ENCODE peak calls at places on chromosomes 6 and 20, in seven cellular contexts. One of them, this sample, is unnamed.

GRCh38 chr20:7428946-7429345 is 511.3 kb downstream of the HAO1 start:
- DNase-seq in NCI-H526: no peak
- DNase-seq in Right ventricle myocardium superior: no peak
- DNase-seq in CD4-positive, CD25-positive, alpha-beta regulatory T cell: no peak
- DNase-seq in activated CD4-positive, CD25-positive, alpha-beta regulatory T cell: no peak
- DNase-seq in HEK293T: no peak
- DNase-seq in Caco-2: no peak
- DNase-seq in this sample: no peak

GRCh38 chr6:114367315-114367961 is 24.6 kb upstream of the HS3ST5 start:
- DNase-seq in HEK293T: no peak
- DNase-seq in Right ventricle myocardium superior: no peak
- DNase-seq in Caco-2: no peak
- DNase-seq in activated CD4-positive, CD25-positive, alpha-beta regulatory T cell: no peak
- DNase-seq in NCI-H526: no peak
- DNase-seq in CD4-positive, CD25-positive, alpha-beta regulatory T cell: no peak
- DNase-seq in this sample: no peak

GRCh38 chr6:6366778-6367177 is 46.3 kb upstream of the F13A1 start:
- DNase-seq in HEK293T: no peak
- DNase-seq in CD4-positive, CD25-positive, alpha-beta regulatory T cell: no peak
- DNase-seq in Right ventricle myocardium superior: no peak
- DNase-seq in activated CD4-positive, CD25-positive, alpha-beta regulatory T cell: no peak
- DNase-seq in NCI-H526: no peak
- DNase-seq in Caco-2: no peak
- DNase-seq in this sample: no peak

GRCh38 chr6:135600086-135600702 is 102.7 kb upstream of the AHI1 start:
- DNase-seq in NCI-H526: no peak
- DNase-seq in CD4-positive, CD25-positive, alpha-beta regulatory T cell: no peak
- DNase-seq in activated CD4-positive, CD25-positive, alpha-beta regulatory T cell: no peak
- DNase-seq in Right ventricle myocardium superior: no peak
- DNase-seq in Caco-2: no peak
- DNase-seq in HEK293T: no peak
- DNase-seq in this sample: no peak

GRCh38 chr6:72272958-72273357 is 348.9 kb upstream of the KCNQ5 start:
- DNase-seq in Caco-2: no peak
- DNase-seq in NCI-H526: no peak
- DNase-seq in HEK293T: no peak
- DNase-seq in CD4-positive, CD25-positive, alpha-beta regulatory T cell: no peak
- DNase-seq in activated CD4-positive, CD25-positive, alpha-beta regulatory T cell: no peak
- DNase-seq in Right ventricle myocardium superior: no peak
- DNase-seq in this sample: no peak

GRCh38 chr6:30037182-30037788 is 23.8 kb upstream of the POLR1H start:
- DNase-seq in CD4-positive, CD25-positive, alpha-beta regulatory T cell: no peak
- DNase-seq in HEK293T: peak
- DNase-seq in activated CD4-positive, CD25-positive, alpha-beta regulatory T cell: no peak
- DNase-seq in Right ventricle myocardium superior: no peak
- DNase-seq in NCI-H526: no peak
- DNase-seq in Caco-2: peak
- DNase-seq in this sample: no peak

GRCh38 chr6:33197431-33198048 is 2.9 kb downstream of the RXRB start:
- DNase-seq in Caco-2: peak
- DNase-seq in NCI-H526: peak
- DNase-seq in Right ventricle myocardium superior: no peak
- DNase-seq in HEK293T: peak
- DNase-seq in activated CD4-positive, CD25-positive, alpha-beta regulatory T cell: no peak
- DNase-seq in CD4-positive, CD25-positive, alpha-beta regulatory T cell: peak
- DNase-seq in this sample: peak

GRCh38 chr6:53011993-53012392 is 16.9 kb upstream of the GSTA4 start:
- DNase-seq in Caco-2: peak
- DNase-seq in NCI-H526: no peak
- DNase-seq in activated CD4-positive, CD25-positive, alpha-beta regulatory T cell: no peak
- DNase-seq in HEK293T: no peak
- DNase-seq in CD4-positive, CD25-positive, alpha-beta regulatory T cell: no peak
- DNase-seq in Right ventricle myocardium superior: no peak
- DNase-seq in this sample: no peak

GRCh38 chr6:48744948-48745347 is 634.0 kb upstream of the PTCHD4 start:
- DNase-seq in activated CD4-positive, CD25-positive, alpha-beta regulatory T cell: no peak
- DNase-seq in Caco-2: no peak
- DNase-seq in CD4-positive, CD25-positive, alpha-beta regulatory T cell: no peak
- DNase-seq in NCI-H526: no peak
- DNase-seq in Right ventricle myocardium superior: no peak
- DNase-seq in HEK293T: no peak
- DNase-seq in this sample: no peak

GRCh38 chr20:38143646-38144554 is 21.2 kb downstream of the TGM2 start:
- DNase-seq in HEK293T: no peak
- DNase-seq in activated CD4-positive, CD25-positive, alpha-beta regulatory T cell: no peak
- DNase-seq in Right ventricle myocardium superior: no peak
- DNase-seq in Caco-2: peak
- DNase-seq in CD4-positive, CD25-positive, alpha-beta regulatory T cell: no peak
- DNase-seq in NCI-H526: no peak
- DNase-seq in this sample: peak

GRCh38 chr6:168440520-168441433 is at the start of gene SMOC2:
- DNase-seq in Right ventricle myocardium superior: peak
- DNase-seq in HEK293T: no peak
- DNase-seq in Caco-2: peak
- DNase-seq in activated CD4-positive, CD25-positive, alpha-beta regulatory T cell: no peak
- DNase-seq in CD4-positive, CD25-positive, alpha-beta regulatory T cell: no peak
- DNase-seq in NCI-H526: no peak
- DNase-seq in this sample: no peak

GRCh38 chr6:4489538-4489937 is 286.7 kb upstream of the CDYL start:
- DNase-seq in NCI-H526: no peak
- DNase-seq in activated CD4-positive, CD25-positive, alpha-beta regulatory T cell: no peak
- DNase-seq in Right ventricle myocardium superior: no peak
- DNase-seq in CD4-positive, CD25-positive, alpha-beta regulatory T cell: no peak
- DNase-seq in Caco-2: no peak
- DNase-seq in HEK293T: no peak
- DNase-seq in this sample: no peak

GRCh38 chr6:4889701-4890100 is 113.5 kb downstream of the CDYL start:
- DNase-seq in NCI-H526: no peak
- DNase-seq in CD4-positive, CD25-positive, alpha-beta regulatory T cell: no peak
- DNase-seq in Caco-2: no peak
- DNase-seq in activated CD4-positive, CD25-positive, alpha-beta regulatory T cell: no peak
- DNase-seq in HEK293T: no peak
- DNase-seq in Right ventricle myocardium superior: no peak
- DNase-seq in this sample: no peak

GRCh38 chr20:33554914-33555420 is 65.1 kb downstream of the CBFA2T2 start:
- DNase-seq in NCI-H526: peak
- DNase-seq in Caco-2: peak
- DNase-seq in Right ventricle myocardium superior: no peak
- DNase-seq in HEK293T: peak
- DNase-seq in CD4-positive, CD25-positive, alpha-beta regulatory T cell: peak
- DNase-seq in activated CD4-positive, CD25-positive, alpha-beta regulatory T cell: no peak
- DNase-seq in this sample: peak

GRCh38 chr6:48535569-48535968 is 424.6 kb upstream of the PTCHD4 start:
- DNase-seq in activated CD4-positive, CD25-positive, alpha-beta regulatory T cell: no peak
- DNase-seq in HEK293T: no peak
- DNase-seq in CD4-positive, CD25-positive, alpha-beta regulatory T cell: no peak
- DNase-seq in NCI-H526: peak
- DNase-seq in Right ventricle myocardium superior: no peak
- DNase-seq in Caco-2: no peak
- DNase-seq in this sample: peak

This sample was measured in H54.